ENCODE peak calls at places on chromosomes 13 and 19, in ten cellular contexts. S is RPMI7951; Q is CD4-positive, alpha-beta T cell; C is AG09319; R is posterior cingulate gyrus; A is LHCN-M2; T is GM10248; J is A549; U is memory B cell; D is astrocyte of the hippocampus. P is an unnamed sample.

GRCh38 chr19:3516675-3517207 is 10.6 kb downstream of the FZR1 start:
- DNase-seq in C (no peak), J (no peak), S (no peak), D (peak; percentile 27), T (no peak), R (no peak), U (peak; percentile 62), Q (peak; percentile 35), A (peak; percentile 21), P (no peak)

GRCh38 chr19:6723108-6723618 is 2.7 kb upstream of the C3 start:
- DNase-seq in R (no peak), D (peak; percentile 54), C (no peak), T (no peak), A (no peak), J (peak; percentile 57), Q (no peak), S (no peak), U (no peak), P (no peak)

GRCh38 chr13:42211704-42212103 is 60.2 kb upstream of the AKAP11 start:
- DNase-seq in D (peak; percentile 11), J (peak; percentile 9), U (no peak), C (no peak), Q (no peak), S (peak; percentile 22), T (no peak), A (peak; percentile 68), R (no peak), P (peak; percentile 81)

GRCh38 chr19:42531313-42531712 is 3.0 kb upstream of the CEACAM1 start:
- DNase-seq in C (no peak), U (no peak), J (no peak), S (no peak), T (no peak), R (no peak), Q (no peak), A (no peak), D (no peak), P (no peak)

GRCh38 chr19:18865973-18866799 is 29.8 kb downstream of the CERS1 start:
- DNase-seq in S (no peak), R (peak; percentile 65), D (peak; percentile 85), Q (peak; percentile 48), U (peak; percentile 73), A (no peak), T (peak; percentile 92), J (peak; percentile 52), C (no peak), P (peak; percentile 47)

GRCh38 chr19:35592226-35592625 is 6.3 kb downstream of the PMIS2 start:
- DNase-seq in D (peak; percentile 22), T (peak; percentile 66), U (peak; percentile 28), S (peak; percentile 9), A (peak; percentile 10), R (no peak), J (peak; percentile 82), C (no peak), Q (no peak), P (no peak)

GRCh38 chr19:19256072-19256969 is 16.8 kb downstream of the TM6SF2 start:
- DNase-seq in T (no peak), U (no peak), Q (no peak), C (no peak), D (no peak), J (peak; percentile 40), S (peak; percentile 12), A (no peak), R (no peak), P (peak; percentile 8)

GRCh38 chr13:112978561-112979405 is 9.8 kb downstream of the MCF2L start:
- DNase-seq in R (no peak), S (no peak), J (no peak), T (no peak), U (no peak), C (no peak), D (no peak), Q (no peak), A (no peak), P (no peak)

GRCh38 chr19:39516270-39516669 is 1.3 kb downstream of the SELENOV start:
- DNase-seq in A (no peak), T (no peak), D (no peak), U (no peak), C (no peak), S (no peak), R (no peak), Q (no peak), J (no peak), P (no peak)

GRCh38 chr13:24727731-24728601 is 36.0 kb upstream of the RNF17 start:
- DNase-seq in J (peak; percentile 84), T (peak; percentile 87), R (peak; percentile 24), D (peak; percentile 85), S (peak; percentile 70), U (peak; percentile 54), Q (peak; percentile 69), A (peak; percentile 73), C (peak; percentile 75), P (peak; percentile 78)

GRCh38 chr13:32045963-32046785 is 14.6 kb downstream of the FRY start:
- DNase-seq in A (no peak), Q (no peak), J (no peak), D (peak; percentile 62), C (no peak), S (peak; percentile 37), U (no peak), R (no peak), T (no peak), P (peak; percentile 18)

GRCh38 chr19:42420055-42420544 is 7.1 kb downstream of the LIPE start:
- DNase-seq in S (peak; percentile 43), J (peak; percentile 89), T (peak; percentile 87), D (peak; percentile 33), C (no peak), Q (peak; percentile 78), R (no peak), U (peak; percentile 63), A (peak; percentile 49), P (peak; percentile 48)

GRCh38 chr19:19110410-19111137 is 27.7 kb downstream of the TMEM161A start:
- DNase-seq in U (no peak), A (no peak), C (no peak), T (peak; percentile 49), R (no peak), Q (peak; percentile 8), S (no peak), J (peak; percentile 10), D (peak; percentile 68), P (no peak)

GRCh38 chr13:22848539-22849052 is 332.2 kb upstream of the SGCG start:
- DNase-seq in S (peak; percentile 17), J (no peak), U (no peak), D (no peak), R (no peak), T (no peak), A (no peak), Q (no peak), C (no peak), P (peak; percentile 6)

GRCh38 chr13:73142091-73142490 is 83.3 kb downstream of the KLF5 start:
- DNase-seq in A (no peak), D (no peak), Q (no peak), S (no peak), C (no peak), J (no peak), R (no peak), U (no peak), T (no peak), P (no peak)

GRCh38 chr13:85379991-85380390 is 419.2 kb downstream of the SLITRK6 start:
- DNase-seq in U (no peak), T (no peak), C (no peak), Q (no peak), R (no peak), A (no peak), J (no peak), D (no peak), S (no peak), P (no peak)

GRCh38 chr13:114049026-114049425 is 75.2 kb upstream of the C13orf46 start:
- DNase-seq in C (no peak), R (no peak), Q (peak; percentile 23), J (no peak), T (peak; percentile 61), A (no peak), D (no peak), S (no peak), U (peak; percentile 66), P (no peak)

GRCh38 chr19:40612831-40613668 is 11.9 kb downstream of the LTBP4 start:
- DNase-seq in A (no peak), D (peak; percentile 46), U (peak; percentile 66), J (peak; percentile 85), R (no peak), T (peak; percentile 85), Q (peak; percentile 62), S (peak; percentile 35), C (no peak), P (no peak)

GRCh38 chr13:35231426-35231825 is 245.1 kb downstream of the MAB21L1 start:
- DNase-seq in U (no peak), R (no peak), C (no peak), Q (no peak), D (no peak), T (no peak), S (no peak), J (no peak), A (no peak), P (no peak)

GRCh38 chr13:113152894-113153809 is 5.3 kb upstream of the PROZ start:
- DNase-seq in R (peak; percentile 32), T (no peak), U (peak; percentile 19), A (no peak), Q (peak; percentile 15), J (peak; percentile 10), D (peak; percentile 38), S (peak; percentile 1), C (no peak), P (peak; percentile 24)

GRCh38 chr13:73816702-73817101 is 317.5 kb downstream of the KLF12 start:
- DNase-seq in J (no peak), T (no peak), D (no peak), U (no peak), Q (no peak), A (no peak), S (no peak), R (no peak), C (no peak), P (peak; percentile 36)

GRCh38 chr13:113029487-113030258 is 60.7 kb downstream of the MCF2L start:
- DNase-seq in S (no peak), Q (peak; percentile 33), R (peak; percentile 59), D (peak; percentile 57), U (no peak), C (no peak), J (peak; percentile 8), A (no peak), T (peak; percentile 63), P (no peak)

P was measured in HT1080.